ENCODE peak calls at places on chromosomes 13 and 19, in five cellular contexts. One of them, this sample, is unnamed.

GRCh38 chr19:38209671-38210457 is 14.2 kb downstream of the DPF1 start:
- DNase-seq in gastrocnemius medialis: peak; percentile 54
- DNase-seq in H54: no peak
- DNase-seq in Peyer's patch: peak; percentile 68
- DNase-seq in transverse colon: peak; percentile 47
- DNase-seq in this sample: peak; percentile 89

GRCh38 chr13:32829676-32830091 is 186.5 kb upstream of the KL start:
- DNase-seq in gastrocnemius medialis: no peak
- DNase-seq in H54: peak; percentile 30
- DNase-seq in Peyer's patch: no peak
- DNase-seq in transverse colon: no peak
- DNase-seq in this sample: no peak

GRCh38 chr19:19113040-19113541 is 25.2 kb downstream of the TMEM161A start:
- DNase-seq in gastrocnemius medialis: no peak
- DNase-seq in H54: peak; percentile 74
- DNase-seq in Peyer's patch: no peak
- DNase-seq in transverse colon: no peak
- DNase-seq in this sample: no peak

GRCh38 chr19:37078717-37079032 is 442 bp downstream of the ZNF420 start:
- DNase-seq in gastrocnemius medialis: no peak
- DNase-seq in H54: no peak
- DNase-seq in Peyer's patch: no peak
- DNase-seq in transverse colon: no peak
- DNase-seq in this sample: no peak

GRCh38 chr13:37618554-37618953 is 20.0 kb upstream of the POSTN start:
- DNase-seq in gastrocnemius medialis: no peak
- DNase-seq in H54: no peak
- DNase-seq in Peyer's patch: no peak
- DNase-seq in transverse colon: no peak
- DNase-seq in this sample: no peak

GRCh38 chr13:114339779-114340534 is 25.7 kb downstream of the CHAMP1 start:
- DNase-seq in gastrocnemius medialis: no peak
- DNase-seq in H54: peak; percentile 55
- DNase-seq in Peyer's patch: no peak
- DNase-seq in transverse colon: peak; percentile 59
- DNase-seq in this sample: peak; percentile 49

GRCh38 chr19:42290523-42291436 is 11.2 kb upstream of the PRR19 start:
- DNase-seq in gastrocnemius medialis: no peak
- DNase-seq in H54: no peak
- DNase-seq in Peyer's patch: no peak
- DNase-seq in transverse colon: no peak
- DNase-seq in this sample: no peak

GRCh38 chr19:28526042-28526441 is 686.9 kb downstream of the UQCRFS1 start:
- DNase-seq in gastrocnemius medialis: no peak
- DNase-seq in H54: no peak
- DNase-seq in Peyer's patch: no peak
- DNase-seq in transverse colon: no peak
- DNase-seq in this sample: no peak

GRCh38 chr13:36530050-36530789 is 97.9 kb downstream of the CCNA1 start:
- DNase-seq in gastrocnemius medialis: no peak
- DNase-seq in H54: no peak
- DNase-seq in Peyer's patch: no peak
- DNase-seq in transverse colon: no peak
- DNase-seq in this sample: peak; percentile 16

GRCh38 chr13:99610702-99611289 is 109.5 kb downstream of the TM9SF2 start:
- DNase-seq in gastrocnemius medialis: no peak
- DNase-seq in H54: no peak
- DNase-seq in Peyer's patch: no peak
- DNase-seq in transverse colon: no peak
- DNase-seq in this sample: no peak

GRCh38 chr13:95533545-95534135 is 18.9 kb upstream of the CLDN10 start:
- DNase-seq in gastrocnemius medialis: no peak
- DNase-seq in H54: no peak
- DNase-seq in Peyer's patch: peak; percentile 56
- DNase-seq in transverse colon: peak; percentile 15
- DNase-seq in this sample: no peak

GRCh38 chr19:49149652-49150105 is 5.5 kb downstream of the HRC start:
- DNase-seq in gastrocnemius medialis: no peak
- DNase-seq in H54: no peak
- DNase-seq in Peyer's patch: no peak
- DNase-seq in transverse colon: peak; percentile 60
- DNase-seq in this sample: peak; percentile 82

GRCh38 chr13:26442541-26442940 is 114.9 kb upstream of the WASF3 start:
- DNase-seq in gastrocnemius medialis: no peak
- DNase-seq in H54: no peak
- DNase-seq in Peyer's patch: no peak
- DNase-seq in transverse colon: no peak
- DNase-seq in this sample: no peak

GRCh38 chr19:3518231-3518630 is 12.1 kb downstream of the FZR1 start:
- DNase-seq in gastrocnemius medialis: no peak
- DNase-seq in H54: no peak
- DNase-seq in Peyer's patch: no peak
- DNase-seq in transverse colon: no peak
- DNase-seq in this sample: no peak

GRCh38 chr13:74052402-74052928 is 81.7 kb downstream of the KLF12 start:
- DNase-seq in gastrocnemius medialis: no peak
- DNase-seq in H54: no peak
- DNase-seq in Peyer's patch: no peak
- DNase-seq in transverse colon: no peak
- DNase-seq in this sample: no peak

GRCh38 chr13:106503730-106504129 is 31.7 kb downstream of the EFNB2 start:
- DNase-seq in gastrocnemius medialis: no peak
- DNase-seq in H54: no peak
- DNase-seq in Peyer's patch: no peak
- DNase-seq in transverse colon: no peak
- DNase-seq in this sample: no peak

GRCh38 chr19:34508540-34508939 is 27.0 kb downstream of the WTIP start:
- DNase-seq in gastrocnemius medialis: no peak
- DNase-seq in H54: no peak
- DNase-seq in Peyer's patch: no peak
- DNase-seq in transverse colon: no peak
- DNase-seq in this sample: peak; percentile 6

GRCh38 chr19:17470204-17470841 is at the start of gene SLC27A1:
- DNase-seq in gastrocnemius medialis: peak; percentile 98
- DNase-seq in H54: peak; percentile 91
- DNase-seq in Peyer's patch: peak; percentile 93
- DNase-seq in transverse colon: peak; percentile 98
- DNase-seq in this sample: peak; percentile 100

GRCh38 chr13:24080134-24080533 is 80.4 kb upstream of the SPATA13 start:
- DNase-seq in gastrocnemius medialis: no peak
- DNase-seq in H54: no peak
- DNase-seq in Peyer's patch: no peak
- DNase-seq in transverse colon: no peak
- DNase-seq in this sample: no peak

GRCh38 chr13:35818577-35819165 is 312.5 kb downstream of the DCLK1 start:
- DNase-seq in gastrocnemius medialis: no peak
- DNase-seq in H54: peak; percentile 9
- DNase-seq in Peyer's patch: no peak
- DNase-seq in transverse colon: no peak
- DNase-seq in this sample: no peak

GRCh38 chr13:57716295-57716694 is 84.8 kb downstream of the PCDH17 start:
- DNase-seq in gastrocnemius medialis: no peak
- DNase-seq in H54: no peak
- DNase-seq in Peyer's patch: no peak
- DNase-seq in transverse colon: no peak
- DNase-seq in this sample: no peak

GRCh38 chr19:16266586-16266942 is 58.1 kb upstream of the KLF2 start:
- DNase-seq in gastrocnemius medialis: no peak
- DNase-seq in H54: no peak
- DNase-seq in Peyer's patch: no peak
- DNase-seq in transverse colon: no peak
- DNase-seq in this sample: no peak

GRCh38 chr19:54253331-54254194 is 3.5 kb downstream of the LILRB5 start:
- DNase-seq in gastrocnemius medialis: no peak
- DNase-seq in H54: no peak
- DNase-seq in Peyer's patch: no peak
- DNase-seq in transverse colon: no peak
- DNase-seq in this sample: no peak

GRCh38 chr13:44543424-44543823 is 32.7 kb downstream of the TSC22D1 start:
- DNase-seq in gastrocnemius medialis: no peak
- DNase-seq in H54: no peak
- DNase-seq in Peyer's patch: no peak
- DNase-seq in transverse colon: no peak
- DNase-seq in this sample: no peak

GRCh38 chr13:50644081-50644871 is 199.2 kb downstream of the DLEU7 start:
- DNase-seq in gastrocnemius medialis: no peak
- DNase-seq in H54: no peak
- DNase-seq in Peyer's patch: no peak
- DNase-seq in transverse colon: no peak
- DNase-seq in this sample: no peak

GRCh38 chr19:51977346-51977745 is 9.3 kb downstream of the ZNF350 start:
- DNase-seq in gastrocnemius medialis: no peak
- DNase-seq in H54: no peak
- DNase-seq in Peyer's patch: no peak
- DNase-seq in transverse colon: no peak
- DNase-seq in this sample: no peak

GRCh38 chr13:32309312-32309711 is 5.9 kb downstream of the ZAR1L start:
- DNase-seq in gastrocnemius medialis: no peak
- DNase-seq in H54: no peak
- DNase-seq in Peyer's patch: no peak
- DNase-seq in transverse colon: no peak
- DNase-seq in this sample: no peak

GRCh38 chr19:45364696-45365095 is 5.7 kb downstream of the ERCC2 start:
- DNase-seq in gastrocnemius medialis: no peak
- DNase-seq in H54: no peak
- DNase-seq in Peyer's patch: no peak
- DNase-seq in transverse colon: no peak
- DNase-seq in this sample: no peak

GRCh38 chr19:45363861-45364459 is 6.4 kb downstream of the ERCC2 start:
- DNase-seq in gastrocnemius medialis: no peak
- DNase-seq in H54: no peak
- DNase-seq in Peyer's patch: no peak
- DNase-seq in transverse colon: no peak
- DNase-seq in this sample: no peak

GRCh38 chr19:45368737-45369340 is 1.5 kb downstream of the ERCC2 start:
- DNase-seq in gastrocnemius medialis: no peak
- DNase-seq in H54: no peak
- DNase-seq in Peyer's patch: no peak
- DNase-seq in transverse colon: no peak
- DNase-seq in this sample: no peak

GRCh38 chr19:45370410-45371204 is at the start of gene ERCC2:
- DNase-seq in gastrocnemius medialis: peak; percentile 98
- DNase-seq in H54: peak; percentile 96
- DNase-seq in Peyer's patch: peak; percentile 100
- DNase-seq in transverse colon: peak; percentile 99
- DNase-seq in this sample: peak; percentile 99

DNA sequence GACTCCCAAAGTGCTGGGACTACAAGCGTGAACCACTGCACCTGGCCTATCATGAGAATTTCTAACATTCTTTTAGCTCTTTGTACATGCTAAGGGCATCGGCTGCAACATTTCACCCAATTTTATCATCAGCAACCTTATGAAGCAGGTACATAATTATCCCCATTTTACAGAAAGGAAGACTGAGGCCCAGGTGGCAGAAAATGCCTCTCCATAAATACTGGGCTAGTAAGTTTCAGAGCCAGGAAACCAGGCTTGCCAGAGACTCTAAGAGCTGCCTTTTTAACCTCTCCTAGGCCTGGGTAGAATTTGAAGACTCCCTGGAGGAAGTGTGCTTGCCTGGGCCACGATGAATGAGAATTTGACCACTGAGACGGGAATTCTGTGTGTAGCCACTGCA is 2.2 kb downstream of the ERCC2 start:
- DNase-seq in gastrocnemius medialis: no peak
- DNase-seq in H54: no peak
- DNase-seq in Peyer's patch: no peak
- DNase-seq in transverse colon: no peak
- DNase-seq in this sample: no peak
- TF ChIP-seq POLR2A in gastrocnemius medialis: no peak
- TF ChIP-seq POLR2A in H54: no peak
- TF ChIP-seq POLR2A in Peyer's patch: no peak
- TF ChIP-seq POLR2A in transverse colon: no peak
- TF ChIP-seq POLR2A in this sample: no peak

GRCh38 chr19:13920524-13920923 is 14.5 kb downstream of the CC2D1A start:
- DNase-seq in gastrocnemius medialis: no peak
- DNase-seq in H54: no peak
- DNase-seq in Peyer's patch: no peak
- DNase-seq in transverse colon: no peak
- DNase-seq in this sample: no peak

GRCh38 chr19:13920940-13921744 is 15.1 kb downstream of the CC2D1A start:
- DNase-seq in gastrocnemius medialis: no peak
- DNase-seq in H54: peak; percentile 56
- DNase-seq in Peyer's patch: no peak
- DNase-seq in transverse colon: no peak
- DNase-seq in this sample: peak; percentile 78

GRCh38 chr19:13914777-13915176 is 8.8 kb downstream of the CC2D1A start:
- DNase-seq in gastrocnemius medialis: no peak
- DNase-seq in H54: no peak
- DNase-seq in Peyer's patch: no peak
- DNase-seq in transverse colon: no peak
- DNase-seq in this sample: no peak

GRCh38 chr19:13918726-13919411 is 12.9 kb downstream of the CC2D1A start:
- DNase-seq in gastrocnemius medialis: no peak
- DNase-seq in H54: no peak
- DNase-seq in Peyer's patch: no peak
- DNase-seq in transverse colon: no peak
- DNase-seq in this sample: no peak

GRCh38 chr19:13917888-13918406 is 11.9 kb downstream of the CC2D1A start:
- DNase-seq in gastrocnemius medialis: no peak
- DNase-seq in H54: no peak
- DNase-seq in Peyer's patch: no peak
- DNase-seq in transverse colon: no peak
- DNase-seq in this sample: peak; percentile 61
- TF ChIP-seq POLR2A in gastrocnemius medialis: no peak
- TF ChIP-seq POLR2A in H54: no peak
- TF ChIP-seq POLR2A in Peyer's patch: no peak
- TF ChIP-seq POLR2A in transverse colon: no peak
- TF ChIP-seq POLR2A in this sample: no peak

GRCh38 chr19:10550336-10550735 is 6.6 kb downstream of the ATG4D start:
- DNase-seq in gastrocnemius medialis: no peak
- DNase-seq in H54: no peak
- DNase-seq in Peyer's patch: no peak
- DNase-seq in transverse colon: no peak
- DNase-seq in this sample: no peak

GRCh38 chr19:10553087-10553667 is 9.5 kb downstream of the ATG4D start:
- DNase-seq in gastrocnemius medialis: no peak
- DNase-seq in H54: no peak
- DNase-seq in Peyer's patch: no peak
- DNase-seq in transverse colon: no peak
- DNase-seq in this sample: no peak

GRCh38 chr19:10551698-10552301 is 8.1 kb downstream of the ATG4D start:
- DNase-seq in gastrocnemius medialis: no peak
- DNase-seq in H54: peak; percentile 61
- DNase-seq in Peyer's patch: no peak
- DNase-seq in transverse colon: peak; percentile 46
- DNase-seq in this sample: no peak

GRCh38 chr19:10553943-10554381 is 10.3 kb downstream of the ATG4D start:
- DNase-seq in gastrocnemius medialis: no peak
- DNase-seq in H54: no peak
- DNase-seq in Peyer's patch: no peak
- DNase-seq in transverse colon: peak; percentile 46
- DNase-seq in this sample: no peak

GRCh38 chr19:10552596-10553053 is 8.9 kb downstream of the ATG4D start:
- DNase-seq in gastrocnemius medialis: no peak
- DNase-seq in H54: no peak
- DNase-seq in Peyer's patch: peak; percentile 77
- DNase-seq in transverse colon: no peak
- DNase-seq in this sample: peak; percentile 68
- TF ChIP-seq POLR2A in gastrocnemius medialis: no peak
- TF ChIP-seq POLR2A in H54: no peak
- TF ChIP-seq POLR2A in Peyer's patch: no peak
- TF ChIP-seq POLR2A in transverse colon: no peak
- TF ChIP-seq POLR2A in this sample: no peak

GRCh38 chr19:58381460-58382220 is 810 bp upstream of the ZNF837 start:
- DNase-seq in gastrocnemius medialis: no peak
- DNase-seq in H54: no peak
- DNase-seq in Peyer's patch: no peak
- DNase-seq in transverse colon: no peak
- DNase-seq in this sample: no peak
- TF ChIP-seq POLR2A in gastrocnemius medialis: no peak
- TF ChIP-seq POLR2A in H54: no peak
- TF ChIP-seq POLR2A in Peyer's patch: no peak
- TF ChIP-seq POLR2A in transverse colon: no peak
- TF ChIP-seq POLR2A in this sample: no peak

This sample was measured in testis.